ENCODE peak calls at places on chromosomes 2 and 18, in five cellular contexts. P, L, Z, K and A are unnamed samples.

GRCh38 chr18:57864615-57865121 is 61.6 kb upstream of the ATP8B1 start:
- DNase-seq in P (no peak), L (no peak), Z (no peak), K (no peak), A (no peak)

GRCh38 chr2:109045505-109045904 is 56.5 kb upstream of the EDAR start:
- DNase-seq in P (no peak), L (no peak), Z (no peak), K (no peak), A (no peak)

GRCh38 chr2:234422895-234423505 is 73.9 kb downstream of the ARL4C start:
- DNase-seq in P (peak; percentile 68), L (peak; percentile 66), Z (no peak), K (no peak), A (no peak)

GRCh38 chr2:239710953-239711861 is 310.4 kb upstream of the HDAC4 start:
- DNase-seq in P (no peak), L (no peak), Z (no peak), K (no peak), A (peak; percentile 16)

GRCh38 chr2:28662044-28662443 is 89.6 kb upstream of the PPP1CB start:
- DNase-seq in P (no peak), L (no peak), Z (no peak), K (no peak), A (no peak)

GRCh38 chr18:48590678-48591077 is 51.8 kb downstream of the CTIF start:
- DNase-seq in P (no peak), L (no peak), Z (no peak), K (no peak), A (no peak)

GRCh38 chr2:188965554-188965953 is 8.6 kb upstream of the COL3A1 start:
- DNase-seq in P (no peak), L (no peak), Z (no peak), K (no peak), A (no peak)

GRCh38 chr2:118475622-118476021 is 371.8 kb downstream of the EN1 start:
- DNase-seq in P (no peak), L (no peak), Z (no peak), K (no peak), A (no peak)

GRCh38 chr2:195280024-195280423 is 377.0 kb upstream of the SLC39A10 start:
- DNase-seq in P (no peak), L (no peak), Z (no peak), K (no peak), A (no peak)

GRCh38 chr2:96802281-96802595 is 13.8 kb upstream of the CNNM3 start:
- DNase-seq in P (no peak), L (peak; percentile 70), Z (no peak), K (no peak), A (no peak)

GRCh38 chr2:104332733-104333132 is 521.2 kb upstream of the POU3F3 start:
- DNase-seq in P (no peak), L (no peak), Z (no peak), K (no peak), A (peak; percentile 21)

GRCh38 chr2:109472331-109473005 is 141.3 kb downstream of the SEPTIN10 start:
- DNase-seq in P (no peak), L (no peak), Z (no peak), K (no peak), A (peak; percentile 30)

GRCh38 chr2:179938026-179938425 is 69.1 kb downstream of the CWC22 start:
- DNase-seq in P (no peak), L (no peak), Z (no peak), K (no peak), A (no peak)

GRCh38 chr2:128808462-128809255 is 490.0 kb upstream of the HS6ST1 start:
- DNase-seq in P (no peak), L (no peak), Z (no peak), K (no peak), A (no peak)

GRCh38 chr2:236768393-236769140 is 198.9 kb downstream of the ACKR3 start:
- DNase-seq in P (no peak), L (no peak), Z (no peak), K (no peak), A (no peak)

GRCh38 chr2:172970660-172971059 is 105.0 kb upstream of the MAP3K20 start:
- DNase-seq in P (no peak), L (peak; percentile 45), Z (no peak), K (peak; percentile 15), A (no peak)

GRCh38 chr2:78476619-78477229 is 548.8 kb upstream of the REG3G start:
- DNase-seq in P (no peak), L (no peak), Z (no peak), K (no peak), A (no peak)

GRCh38 chr2:141329949-141330348 is 800.9 kb downstream of the LRP1B start:
- DNase-seq in P (no peak), L (no peak), Z (no peak), K (no peak), A (no peak)

GRCh38 chr18:30288662-30289414 is 753.7 kb downstream of the DSC3 start:
- DNase-seq in P (no peak), L (no peak), Z (no peak), K (no peak), A (no peak)

GRCh38 chr2:144136297-144136696 is 383.6 kb downstream of the ZEB2 start:
- DNase-seq in P (no peak), L (no peak), Z (no peak), K (no peak), A (no peak)

GRCh38 chr2:28647682-28648081 is 103.9 kb upstream of the PPP1CB start:
- DNase-seq in P (no peak), L (no peak), Z (no peak), K (no peak), A (no peak)

GRCh38 chr2:198314559-198315153 is 510.3 kb downstream of the PLCL1 start:
- DNase-seq in P (no peak), L (no peak), Z (no peak), K (no peak), A (no peak)

GRCh38 chr2:54106631-54107454 is 8.6 kb upstream of the ACYP2 start:
- DNase-seq in P (peak; percentile 3), L (peak; percentile 42), Z (peak; percentile 22), K (no peak), A (peak; percentile 54)

GRCh38 chr2:933734-934295 is 16.8 kb upstream of the SNTG2 start:
- DNase-seq in P (no peak), L (no peak), Z (no peak), K (no peak), A (no peak)

GRCh38 chr2:226080323-226080722 is 680.8 kb downstream of the NYAP2 start:
- DNase-seq in P (no peak), L (no peak), Z (no peak), K (no peak), A (no peak)

GRCh38 chr18:39053569-39053968 is 1488.0 kb upstream of the CELF4 start:
- DNase-seq in P (no peak), L (no peak), Z (no peak), K (no peak), A (no peak)

GRCh38 chr18:74708169-74708568 is 110.5 kb downstream of the ZNF407 start:
- DNase-seq in P (no peak), L (no peak), Z (no peak), K (no peak), A (no peak)

GRCh38 chr2:201203916-201204654 is 21.1 kb downstream of the CASP10 start:
- DNase-seq in P (no peak), L (no peak), Z (no peak), K (no peak), A (no peak)

GRCh38 chr2:191366199-191366598 is 121.0 kb downstream of the MYO1B start:
- DNase-seq in P (no peak), L (no peak), Z (no peak), K (no peak), A (no peak)